ENCODE peak calls at places on chromosome 5, in eight cellular contexts. S, J, O, G, P, R, V and W are unnamed samples.

GRCh38 chr5:478982-479535 is 36.1 kb downstream of the EXOC3 start:
- DNase-seq in S (no peak), J (no peak), O (no peak), G (no peak), P (no peak), R (no peak), V (no peak), W (no peak)

GRCh38 chr5:55308254-55308836 is 556 bp downstream of the MTREX start:
- DNase-seq in S (peak; percentile 12), J (no peak), O (peak; percentile 56), G (no peak), P (no peak), R (no peak), V (no peak), W (no peak)

GRCh38 chr5:99901972-99902371 is 633.2 kb upstream of the FAM174A start:
- DNase-seq in S (no peak), J (no peak), O (no peak), G (no peak), P (no peak), R (no peak), V (no peak), W (no peak)

GRCh38 chr5:142841511-142842255 is 71.5 kb downstream of the ARHGAP26 start:
- DNase-seq in S (peak; percentile 77), J (no peak), O (no peak), G (peak; percentile 43), P (peak; percentile 75), R (peak; percentile 74), V (peak; percentile 94), W (no peak)

GRCh38 chr5:68444048-68444447 is 228.5 kb downstream of the PIK3R1 start:
- DNase-seq in S (no peak), J (no peak), O (no peak), G (no peak), P (no peak), R (no peak), V (no peak), W (no peak)

GRCh38 chr5:153749941-153750340 is 259.5 kb downstream of the GRIA1 start:
- DNase-seq in S (peak; percentile 19), J (no peak), O (no peak), G (no peak), P (no peak), R (peak; percentile 65), V (no peak), W (no peak)

GRCh38 chr5:558871-559503 is 34.7 kb upstream of the SLC9A3 start:
- DNase-seq in S (no peak), J (no peak), O (no peak), G (no peak), P (peak; percentile 5), R (no peak), V (no peak), W (no peak)

GRCh38 chr5:148746826-148747535 is 79.4 kb upstream of the ADRB2 start:
- DNase-seq in S (no peak), J (no peak), O (peak; percentile 24), G (no peak), P (no peak), R (no peak), V (no peak), W (no peak)

GRCh38 chr5:151101746-151102145 is 20.9 kb upstream of the TNIP1 start:
- DNase-seq in S (no peak), J (peak; percentile 81), O (no peak), G (no peak), P (no peak), R (no peak), V (no peak), W (no peak)
- H3K4me1 ChIP-seq in S (no peaks in the 10 kb centered on the region), J (peaks cover 39% of the 10 kb centered on the region), O (no peaks in the 10 kb centered on the region), G (peaks cover 26% of the 10 kb centered on the region), P (peaks cover 6% of the 10 kb centered on the region), R (no peaks in the 10 kb centered on the region), V (peaks cover 6% of the 10 kb centered on the region), W (peaks cover 21% of the 10 kb centered on the region)

DNA sequence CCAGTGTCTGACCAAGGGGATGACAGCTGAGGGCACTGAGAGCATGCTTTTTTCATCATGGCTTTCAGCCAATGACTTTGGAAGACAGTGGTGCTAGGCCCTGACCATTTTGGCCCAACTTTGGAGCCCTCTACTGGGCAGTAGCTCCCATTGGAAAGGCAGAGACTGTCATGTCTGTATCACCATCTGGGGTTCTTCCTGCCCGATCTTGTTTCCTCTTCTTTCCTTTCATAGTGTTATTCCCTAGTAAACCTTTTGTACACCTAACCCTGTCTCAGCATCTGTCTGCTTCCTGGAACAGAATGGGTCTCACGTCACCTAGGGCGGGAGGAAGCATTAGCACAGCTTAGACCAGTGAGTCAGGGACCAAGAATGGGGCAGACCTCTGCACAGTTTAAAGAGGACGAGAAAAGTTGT is 97.4 kb upstream of the MAST4 start:
- DNase-seq in S (peak; percentile 61), J (no peak), O (no peak), G (no peak), P (no peak), R (peak; percentile 7), V (no peak), W (no peak)
- TF ChIP-seq CTCF in S (peak; percentile 79), J (no peak), O (peak; percentile 44), G (peak; percentile 57), P (no peak), R (peak; percentile 30), V (no peak), W (no peak)

GRCh38 chr5:150079655-150080461 is 6.5 kb downstream of the CSF1R start:
- DNase-seq in S (no peak), J (peak; percentile 11), O (no peak), G (no peak), P (no peak), R (no peak), V (peak; percentile 50), W (no peak)
- H3K36me3 ChIP-seq in S (no peaks in the 10 kb centered on the region), J (no peaks in the 10 kb centered on the region), O (no peaks in the 10 kb centered on the region), G (no peaks in the 10 kb centered on the region), P (no peaks in the 10 kb centered on the region), R (no peaks in the 10 kb centered on the region), V (no peaks in the 10 kb centered on the region), W (no peaks in the 10 kb centered on the region)

GRCh38 chr5:139690385-139691274 is 42.5 kb downstream of the CXXC5 start:
- DNase-seq in S (peak; percentile 58), J (no peak), O (no peak), G (peak; percentile 62), P (no peak), R (peak; percentile 76), V (no peak), W (no peak)
- H3K4me1 ChIP-seq in S (peaks cover 37% of the 10 kb centered on the region), J (peaks cover 45% of the 10 kb centered on the region), O (peaks cover 51% of the 10 kb centered on the region), G (peaks cover 40% of the 10 kb centered on the region), P (peaks cover 27% of the 10 kb centered on the region), R (peaks cover 58% of the 10 kb centered on the region), V (peaks cover 33% of the 10 kb centered on the region), W (peaks cover 11% of the 10 kb centered on the region)

GRCh38 chr5:14581891-14582796 is 552 bp downstream of the OTULINL start:
- DNase-seq in S (peak; percentile 78), J (peak; percentile 74), O (peak; percentile 63), G (peak; percentile 58), P (peak; percentile 34), R (peak; percentile 82), V (peak; percentile 79), W (peak; percentile 70)
- TF ChIP-seq CTCF in S (peak; percentile 34), J (no peak), O (peak; percentile 20), G (peak; percentile 25), P (peak; percentile 12), R (peak; percentile 32), V (peak; percentile 11), W (no peak)

DNA sequence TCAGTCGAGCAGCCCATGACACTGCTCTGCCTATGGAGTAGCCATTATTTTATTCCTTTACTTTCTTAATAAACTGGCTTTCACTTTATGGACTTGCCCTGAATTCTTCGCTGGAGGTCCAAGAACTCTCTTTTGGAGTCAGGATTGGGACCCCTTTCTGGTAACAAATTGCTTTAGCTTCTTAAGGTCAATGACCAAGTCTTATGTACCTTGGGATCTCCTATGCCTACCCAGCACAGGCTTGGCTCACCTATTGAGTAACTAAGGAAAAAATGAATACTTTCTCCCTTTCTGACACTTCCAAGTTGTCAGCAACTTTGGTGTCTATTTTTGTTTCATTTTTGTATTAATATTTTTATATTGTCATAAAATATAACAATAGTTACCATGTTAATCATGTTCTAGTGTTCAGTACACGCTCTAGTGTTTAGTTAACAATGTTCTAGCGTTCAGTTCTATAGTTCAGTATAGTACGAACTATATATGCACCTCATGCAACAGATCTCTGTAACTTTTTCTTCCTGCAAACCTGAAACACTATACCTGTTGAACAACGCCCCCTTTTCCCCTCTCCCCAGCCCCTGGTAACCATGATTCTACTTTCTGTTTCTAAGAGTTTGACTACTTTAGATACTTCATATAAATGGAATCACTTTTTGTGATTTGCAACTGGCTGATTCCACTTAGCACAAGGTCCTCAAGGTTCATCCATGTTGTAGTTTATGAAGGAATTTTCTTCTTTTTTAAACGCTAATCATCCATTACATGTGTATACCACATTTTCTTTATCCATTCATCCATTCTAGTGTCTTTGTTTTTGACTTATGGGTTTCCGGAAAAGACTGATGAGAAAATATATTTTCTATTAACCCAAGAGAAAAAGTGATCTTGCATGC is 1.8 kb upstream of the RHOBTB3 start:
- DNase-seq in S (no peak), J (no peak), O (no peak), G (no peak), P (no peak), R (no peak), V (no peak), W (no peak)
- H3K36me3 ChIP-seq in S (peaks cover 7% of the 10 kb centered on the region), J (no peaks in the 10 kb centered on the region), O (no peaks in the 10 kb centered on the region), G (no peaks in the 10 kb centered on the region), P (no peaks in the 10 kb centered on the region), R (no peaks in the 10 kb centered on the region), V (no peaks in the 10 kb centered on the region), W (no peaks in the 10 kb centered on the region)

DNA sequence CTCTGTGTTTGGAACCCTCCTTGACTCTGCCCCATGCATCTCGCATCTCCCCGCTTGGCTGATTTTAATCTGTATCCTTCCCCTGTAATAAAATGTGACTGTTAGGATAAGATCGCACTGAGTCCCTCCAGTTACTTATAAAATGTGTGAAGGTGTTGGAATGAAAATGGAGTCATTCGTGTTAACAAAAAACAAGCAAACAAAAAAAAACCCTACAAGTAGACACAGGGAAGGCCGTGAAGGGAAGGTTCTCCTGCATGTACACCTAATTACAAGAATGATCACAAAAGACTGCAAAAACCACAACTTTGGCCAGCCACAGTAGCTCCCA is 14.2 kb upstream of the VDAC1 start:
- DNase-seq in S (no peak), J (no peak), O (no peak), G (no peak), P (no peak), R (no peak), V (no peak), W (no peak)
- H3K4me1 ChIP-seq in S (peaks cover 6% of the 10 kb centered on the region), J (peaks cover 18% of the 10 kb centered on the region), O (no peaks in the 10 kb centered on the region), G (peaks cover 8% of the 10 kb centered on the region), P (no peaks in the 10 kb centered on the region), R (no peaks in the 10 kb centered on the region), V (no peaks in the 10 kb centered on the region), W (peaks cover 5% of the 10 kb centered on the region)